ENCODE peak calls at places on chromosomes 7 and 10, in nine cellular contexts. Y, Z, B, I, R, J, O, C and D are unnamed samples.

GRCh38 chr10:129901389-129902045 is 62.6 kb downstream of the EBF3 start:
- DNase-seq in R (no peak), J (no peak), Z (no peak), C (no peak), B (no peak), Y (peak), O (no peak), I (no peak), D (no peak)

GRCh38 chr10:26215534-26215922 is 1.0 kb upstream of the GAD2 start:
- DNase-seq in O (no peak), R (no peak), I (no peak), C (no peak), B (no peak), J (no peak), Y (peak), Z (no peak), D (no peak)

GRCh38 chr7:113918946-113919345 is at the start of gene PPP1R3A:
- DNase-seq in Z (no peak), O (no peak), R (no peak), Y (peak), J (no peak), B (peak), C (no peak), I (no peak), D (no peak)

GRCh38 chr10:100019824-100020160 is 10.0 kb upstream of the DNMBP start:
- DNase-seq in B (no peak), Z (peak), Y (peak), J (no peak), R (no peak), I (no peak), C (no peak), O (no peak), D (no peak)

GRCh38 chr10:6918305-6918704 is 338.2 kb upstream of the PRKCQ start:
- DNase-seq in B (no peak), I (peak), O (peak), C (no peak), Z (no peak), R (peak), Y (peak), J (no peak), D (no peak)

GRCh38 chr10:64365663-64366062 is 844.5 kb downstream of the REEP3 start:
- DNase-seq in J (no peak), I (no peak), B (no peak), Y (no peak), Z (no peak), R (no peak), C (no peak), O (no peak), D (no peak)

GRCh38 chr7:2045559-2046405 is 187.0 kb downstream of the MAD1L1 start:
- DNase-seq in Y (no peak), I (no peak), Z (no peak), J (no peak), R (peak), O (no peak), C (no peak), B (no peak), D (no peak)

GRCh38 chr10:126621836-126622235 is 48.7 kb downstream of the C10orf90 start:
- DNase-seq in I (no peak), O (no peak), B (no peak), Y (no peak), R (no peak), C (no peak), J (no peak), Z (no peak), D (no peak)

GRCh38 chr10:12875100-12875499 is 126.4 kb downstream of the CCDC3 start:
- DNase-seq in C (no peak), R (no peak), Z (peak), I (peak), Y (no peak), O (peak), B (peak), J (no peak), D (peak)

GRCh38 chr10:56551037-56551436 is 190.0 kb upstream of the ZWINT start:
- DNase-seq in Y (no peak), R (no peak), C (no peak), Z (no peak), B (no peak), I (no peak), J (no peak), O (no peak), D (no peak)

GRCh38 chr7:150380463-150380862 is 1.3 kb downstream of the ZNF775 start:
- DNase-seq in I (no peak), J (no peak), Z (no peak), O (no peak), B (no peak), C (peak), Y (no peak), R (no peak), D (no peak)
- H3K4me3 ChIP-seq in I (no peak), J (no peak), Z (peak), O (no peak), B (no peak), C (no peak), Y (peak), R (peak), D (peak)

DNA sequence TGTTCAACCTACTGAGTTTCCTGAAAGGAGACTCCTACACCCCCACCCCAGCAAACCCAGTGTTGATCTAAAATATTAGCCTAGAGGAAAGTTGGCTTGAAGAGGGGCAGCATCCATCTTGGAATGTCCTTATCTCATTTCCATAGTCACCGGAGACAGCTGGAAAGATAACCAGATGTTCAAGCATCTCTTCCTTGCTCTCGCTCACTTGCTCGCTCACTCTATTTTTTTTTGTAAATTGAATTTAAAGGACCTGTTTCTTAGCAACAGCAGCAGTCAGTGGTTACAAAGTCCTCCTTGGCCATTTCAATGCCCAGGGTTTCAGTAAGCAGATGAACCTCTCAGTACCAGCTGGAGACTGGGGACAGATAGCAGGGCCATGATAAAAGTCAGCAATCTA is 114.9 kb downstream of the RPS24 start:
- DNase-seq in B (no peak), Y (no peak), O (no peak), R (no peak), J (no peak), I (no peak), C (no peak), Z (no peak), D (no peak)
- H3K4me3 ChIP-seq in B (no peak), Y (no peak), O (no peak), R (no peak), J (no peak), I (no peak), C (no peak), Z (no peak), D (no peak)

GRCh38 chr10:66927271-66927950 is 1.6 kb downstream of the LRRTM3 start:
- DNase-seq in B (no peak), Y (no peak), O (no peak), I (no peak), J (no peak), Z (no peak), R (no peak), C (no peak), D (no peak)

GRCh38 chr10:66926841-66927240 is 1.0 kb downstream of the LRRTM3 start:
- DNase-seq in Z (no peak), J (no peak), R (no peak), B (no peak), O (no peak), Y (no peak), C (no peak), I (no peak), D (no peak)

GRCh38 chr10:66924674-66925345 is 1.0 kb upstream of the LRRTM3 start:
- DNase-seq in R (no peak), O (no peak), B (no peak), I (no peak), Z (peak), C (no peak), Y (peak), J (no peak), D (no peak)

GRCh38 chr10:66928000-66928770 is 2.3 kb downstream of the LRRTM3 start:
- DNase-seq in J (no peak), Y (peak), B (peak), I (peak), Z (no peak), R (no peak), O (peak), C (no peak), D (no peak)

DNA sequence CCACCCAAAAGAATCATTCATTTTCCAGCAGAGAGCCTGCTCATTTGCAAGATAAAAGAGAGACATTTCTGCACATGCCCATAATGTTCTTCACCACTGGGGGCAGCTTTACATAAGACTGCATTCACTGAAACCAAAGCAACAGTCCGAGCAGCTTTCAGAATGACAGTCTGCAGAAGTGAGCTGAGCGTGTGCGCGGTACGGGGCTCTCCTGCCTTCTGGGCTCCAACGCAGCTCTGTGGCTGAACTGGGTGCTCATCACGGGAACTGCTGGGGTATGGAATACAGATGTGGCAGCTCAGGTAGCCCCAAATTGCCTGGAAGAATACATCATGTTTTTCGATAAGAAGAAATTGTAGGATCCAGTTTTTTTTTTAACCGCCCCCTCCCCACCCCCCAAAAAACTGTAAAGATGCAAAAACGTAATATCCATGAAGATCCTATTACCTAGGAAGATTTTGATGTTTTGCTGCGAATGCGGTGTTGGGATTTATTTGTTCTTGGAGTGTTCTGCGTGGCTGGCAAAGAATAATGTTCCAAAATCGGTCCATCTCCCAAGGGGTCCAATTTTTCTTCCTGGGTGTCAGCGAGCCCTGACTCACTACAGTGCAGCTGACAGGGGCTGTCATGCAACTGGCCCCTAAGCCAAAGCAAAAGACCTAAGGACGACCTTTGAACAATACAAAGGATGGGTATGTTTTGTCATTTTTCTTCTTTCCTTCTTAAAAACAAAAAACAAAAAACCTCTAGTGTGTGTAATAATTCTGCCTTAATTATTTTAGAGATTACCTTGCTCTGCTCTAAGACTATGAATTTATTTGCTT is at the start of gene LRRTM3:
- DNase-seq in C (peak), B (peak), Z (peak), I (peak), Y (peak), J (peak), O (peak), R (no peak), D (peak)
- H3K4me3 ChIP-seq in C (no peak), B (no peak), Z (peak), I (no peak), Y (peak), J (no peak), O (no peak), R (peak), D (peak)

DNA sequence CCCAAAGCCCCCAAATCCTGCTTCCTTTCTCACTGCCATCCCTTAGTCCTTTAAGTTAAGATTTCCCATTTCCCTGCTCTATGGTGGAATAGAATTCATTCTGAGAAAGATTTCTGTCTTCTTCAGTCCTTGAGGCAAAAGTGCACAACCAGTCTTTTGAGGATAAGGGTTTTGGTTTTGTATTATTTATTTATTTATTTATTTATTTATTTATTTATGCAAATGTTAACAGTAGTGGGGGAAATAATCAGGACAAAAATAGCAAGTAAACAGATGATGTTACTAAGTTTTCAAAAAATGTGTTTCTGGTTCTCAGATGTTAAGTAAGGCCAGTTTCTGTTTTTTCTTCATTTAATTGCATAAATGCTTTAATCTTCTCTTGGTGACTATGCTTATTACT is 84.2 kb downstream of the GLCCI1 start:
- DNase-seq in Z (no peak), C (no peak), B (no peak), I (no peak), O (no peak), R (no peak), Y (no peak), J (no peak), D (no peak)
- H3K4me3 ChIP-seq in Z (no peak), C (no peak), B (no peak), I (no peak), O (no peak), R (no peak), Y (no peak), J (no peak), D (no peak)